ENCODE peak calls at places on chromosomes 12 and 14, in eight cellular contexts. One of them, this sample, is unnamed.

GRCh38 chr14:105059035-105059916 is 6.0 kb downstream of the GPR132 start:
- DNase-seq in activated T-helper 1 cell treated with Interleukin-2 at 50 U/mL for 16 hours: no peak
- DNase-seq in NCI-H146: no peak
- DNase-seq in kidney epithelial cell: no peak
- DNase-seq in GM04504: no peak
- DNase-seq in nucleus accumbens: no peak
- DNase-seq in Calu3: no peak
- DNase-seq in RWPE1: no peak
- DNase-seq in this sample: no peak

GRCh38 chr12:9721394-9722092 is 11.4 kb downstream of the CLECL1 start:
- DNase-seq in activated T-helper 1 cell treated with Interleukin-2 at 50 U/mL for 16 hours: no peak
- DNase-seq in NCI-H146: no peak
- DNase-seq in kidney epithelial cell: no peak
- DNase-seq in GM04504: no peak
- DNase-seq in nucleus accumbens: no peak
- DNase-seq in Calu3: no peak
- DNase-seq in RWPE1: peak
- DNase-seq in this sample: no peak

GRCh38 chr12:386651-387050 is 2.5 kb downstream of the KDM5A start:
- DNase-seq in activated T-helper 1 cell treated with Interleukin-2 at 50 U/mL for 16 hours: no peak
- DNase-seq in NCI-H146: no peak
- DNase-seq in kidney epithelial cell: no peak
- DNase-seq in GM04504: no peak
- DNase-seq in nucleus accumbens: no peak
- DNase-seq in Calu3: no peak
- DNase-seq in RWPE1: no peak
- DNase-seq in this sample: no peak

GRCh38 chr14:34059925-34060746 is 109.3 kb upstream of the EGLN3 start:
- DNase-seq in activated T-helper 1 cell treated with Interleukin-2 at 50 U/mL for 16 hours: peak
- DNase-seq in NCI-H146: peak
- DNase-seq in kidney epithelial cell: no peak
- DNase-seq in GM04504: no peak
- DNase-seq in nucleus accumbens: peak
- DNase-seq in Calu3: peak
- DNase-seq in RWPE1: peak
- DNase-seq in this sample: no peak

GRCh38 chr14:91225025-91225424 is 19.5 kb downstream of the GPR68 start:
- DNase-seq in activated T-helper 1 cell treated with Interleukin-2 at 50 U/mL for 16 hours: no peak
- DNase-seq in NCI-H146: no peak
- DNase-seq in kidney epithelial cell: no peak
- DNase-seq in GM04504: no peak
- DNase-seq in nucleus accumbens: no peak
- DNase-seq in Calu3: no peak
- DNase-seq in RWPE1: no peak
- DNase-seq in this sample: no peak

GRCh38 chr14:54809767-54810166 is 92.9 kb downstream of the GCH1 start:
- DNase-seq in activated T-helper 1 cell treated with Interleukin-2 at 50 U/mL for 16 hours: no peak
- DNase-seq in NCI-H146: no peak
- DNase-seq in kidney epithelial cell: no peak
- DNase-seq in GM04504: no peak
- DNase-seq in nucleus accumbens: no peak
- DNase-seq in Calu3: no peak
- DNase-seq in RWPE1: no peak
- DNase-seq in this sample: no peak

GRCh38 chr12:92995258-92995905 is 66.3 kb upstream of the EEA1 start:
- DNase-seq in activated T-helper 1 cell treated with Interleukin-2 at 50 U/mL for 16 hours: no peak
- DNase-seq in NCI-H146: no peak
- DNase-seq in kidney epithelial cell: no peak
- DNase-seq in GM04504: no peak
- DNase-seq in nucleus accumbens: no peak
- DNase-seq in Calu3: no peak
- DNase-seq in RWPE1: no peak
- DNase-seq in this sample: no peak

GRCh38 chr12:70535896-70536374 is 101.3 kb downstream of the PTPRB start:
- DNase-seq in activated T-helper 1 cell treated with Interleukin-2 at 50 U/mL for 16 hours: no peak
- DNase-seq in NCI-H146: no peak
- DNase-seq in kidney epithelial cell: no peak
- DNase-seq in GM04504: no peak
- DNase-seq in nucleus accumbens: peak
- DNase-seq in Calu3: no peak
- DNase-seq in RWPE1: no peak
- DNase-seq in this sample: no peak

GRCh38 chr12:103877934-103878510 is 37.0 kb upstream of the NT5DC3 start:
- DNase-seq in activated T-helper 1 cell treated with Interleukin-2 at 50 U/mL for 16 hours: peak
- DNase-seq in NCI-H146: peak
- DNase-seq in kidney epithelial cell: no peak
- DNase-seq in GM04504: peak
- DNase-seq in nucleus accumbens: peak
- DNase-seq in Calu3: peak
- DNase-seq in RWPE1: peak
- DNase-seq in this sample: no peak

GRCh38 chr14:73696466-73697390 is 17.5 kb downstream of the PNMA1 start:
- DNase-seq in activated T-helper 1 cell treated with Interleukin-2 at 50 U/mL for 16 hours: no peak
- DNase-seq in NCI-H146: no peak
- DNase-seq in kidney epithelial cell: peak
- DNase-seq in GM04504: peak
- DNase-seq in nucleus accumbens: no peak
- DNase-seq in Calu3: no peak
- DNase-seq in RWPE1: peak
- DNase-seq in this sample: peak

GRCh38 chr12:53750812-53751335 is 905 bp downstream of the CISTR start:
- DNase-seq in activated T-helper 1 cell treated with Interleukin-2 at 50 U/mL for 16 hours: no peak
- DNase-seq in NCI-H146: peak
- DNase-seq in kidney epithelial cell: no peak
- DNase-seq in GM04504: no peak
- DNase-seq in nucleus accumbens: peak
- DNase-seq in Calu3: no peak
- DNase-seq in RWPE1: no peak
- DNase-seq in this sample: no peak

GRCh38 chr14:100825691-100826331 is at the start of gene MEG3:
- DNase-seq in activated T-helper 1 cell treated with Interleukin-2 at 50 U/mL for 16 hours: no peak
- DNase-seq in NCI-H146: no peak
- DNase-seq in kidney epithelial cell: no peak
- DNase-seq in GM04504: peak
- DNase-seq in nucleus accumbens: peak
- DNase-seq in Calu3: no peak
- DNase-seq in RWPE1: no peak
- DNase-seq in this sample: peak

GRCh38 chr14:63050694-63051093 is 5.4 kb upstream of the KCNH5 start:
- DNase-seq in activated T-helper 1 cell treated with Interleukin-2 at 50 U/mL for 16 hours: no peak
- DNase-seq in NCI-H146: no peak
- DNase-seq in kidney epithelial cell: no peak
- DNase-seq in GM04504: no peak
- DNase-seq in nucleus accumbens: no peak
- DNase-seq in Calu3: no peak
- DNase-seq in RWPE1: no peak
- DNase-seq in this sample: no peak

GRCh38 chr14:65226824-65227604 is 124.7 kb upstream of the MAX start:
- DNase-seq in activated T-helper 1 cell treated with Interleukin-2 at 50 U/mL for 16 hours: no peak
- DNase-seq in NCI-H146: peak
- DNase-seq in kidney epithelial cell: no peak
- DNase-seq in GM04504: no peak
- DNase-seq in nucleus accumbens: no peak
- DNase-seq in Calu3: no peak
- DNase-seq in RWPE1: no peak
- DNase-seq in this sample: no peak

GRCh38 chr12:15772405-15773018 is 16.7 kb downstream of the EPS8 start:
- DNase-seq in activated T-helper 1 cell treated with Interleukin-2 at 50 U/mL for 16 hours: no peak
- DNase-seq in NCI-H146: peak
- DNase-seq in kidney epithelial cell: no peak
- DNase-seq in GM04504: no peak
- DNase-seq in nucleus accumbens: no peak
- DNase-seq in Calu3: no peak
- DNase-seq in RWPE1: no peak
- DNase-seq in this sample: no peak

GRCh38 chr12:103583008-103583407 is 4.1 kb upstream of the STAB2 start:
- DNase-seq in activated T-helper 1 cell treated with Interleukin-2 at 50 U/mL for 16 hours: no peak
- DNase-seq in NCI-H146: no peak
- DNase-seq in kidney epithelial cell: no peak
- DNase-seq in GM04504: no peak
- DNase-seq in nucleus accumbens: no peak
- DNase-seq in Calu3: no peak
- DNase-seq in RWPE1: peak
- DNase-seq in this sample: no peak

GRCh38 chr14:102873546-102874061 is 48.9 kb upstream of the AMN start:
- DNase-seq in activated T-helper 1 cell treated with Interleukin-2 at 50 U/mL for 16 hours: no peak
- DNase-seq in NCI-H146: no peak
- DNase-seq in kidney epithelial cell: no peak
- DNase-seq in GM04504: no peak
- DNase-seq in nucleus accumbens: no peak
- DNase-seq in Calu3: no peak
- DNase-seq in RWPE1: no peak
- DNase-seq in this sample: no peak

GRCh38 chr12:122454250-122454721 is 31.8 kb upstream of the CLIP1 start:
- DNase-seq in activated T-helper 1 cell treated with Interleukin-2 at 50 U/mL for 16 hours: no peak
- DNase-seq in NCI-H146: no peak
- DNase-seq in kidney epithelial cell: no peak
- DNase-seq in GM04504: no peak
- DNase-seq in nucleus accumbens: no peak
- DNase-seq in Calu3: no peak
- DNase-seq in RWPE1: no peak
- DNase-seq in this sample: no peak

GRCh38 chr14:76977793-76978730 is 50.4 kb downstream of the IRF2BPL start:
- DNase-seq in activated T-helper 1 cell treated with Interleukin-2 at 50 U/mL for 16 hours: peak
- DNase-seq in NCI-H146: no peak
- DNase-seq in kidney epithelial cell: no peak
- DNase-seq in GM04504: peak
- DNase-seq in nucleus accumbens: peak
- DNase-seq in Calu3: no peak
- DNase-seq in RWPE1: no peak
- DNase-seq in this sample: no peak

GRCh38 chr14:70670992-70671651 is 29.4 kb downstream of the TTC9 start:
- DNase-seq in activated T-helper 1 cell treated with Interleukin-2 at 50 U/mL for 16 hours: no peak
- DNase-seq in NCI-H146: no peak
- DNase-seq in kidney epithelial cell: no peak
- DNase-seq in GM04504: no peak
- DNase-seq in nucleus accumbens: no peak
- DNase-seq in Calu3: no peak
- DNase-seq in RWPE1: no peak
- DNase-seq in this sample: no peak

GRCh38 chr14:104288272-104288671 is 149.9 kb downstream of the KIF26A start:
- DNase-seq in activated T-helper 1 cell treated with Interleukin-2 at 50 U/mL for 16 hours: no peak
- DNase-seq in NCI-H146: no peak
- DNase-seq in kidney epithelial cell: no peak
- DNase-seq in GM04504: no peak
- DNase-seq in nucleus accumbens: no peak
- DNase-seq in Calu3: no peak
- DNase-seq in RWPE1: no peak
- DNase-seq in this sample: no peak

GRCh38 chr12:100793182-100793581 is 1.4 kb upstream of the ANO4 start:
- DNase-seq in activated T-helper 1 cell treated with Interleukin-2 at 50 U/mL for 16 hours: no peak
- DNase-seq in NCI-H146: no peak
- DNase-seq in kidney epithelial cell: no peak
- DNase-seq in GM04504: peak
- DNase-seq in nucleus accumbens: no peak
- DNase-seq in Calu3: no peak
- DNase-seq in RWPE1: peak
- DNase-seq in this sample: peak

GRCh38 chr14:100727565-100728240 is 1.0 kb downstream of the DLK1 start:
- DNase-seq in activated T-helper 1 cell treated with Interleukin-2 at 50 U/mL for 16 hours: no peak
- DNase-seq in NCI-H146: no peak
- DNase-seq in kidney epithelial cell: no peak
- DNase-seq in GM04504: no peak
- DNase-seq in nucleus accumbens: no peak
- DNase-seq in Calu3: no peak
- DNase-seq in RWPE1: no peak
- DNase-seq in this sample: no peak

GRCh38 chr12:51721281-51721940 is 127.1 kb downstream of the FIGNL2 start:
- DNase-seq in activated T-helper 1 cell treated with Interleukin-2 at 50 U/mL for 16 hours: peak
- DNase-seq in NCI-H146: no peak
- DNase-seq in kidney epithelial cell: no peak
- DNase-seq in GM04504: no peak
- DNase-seq in nucleus accumbens: peak
- DNase-seq in Calu3: no peak
- DNase-seq in RWPE1: no peak
- DNase-seq in this sample: no peak

GRCh38 chr14:93744876-93745275 is 43.4 kb downstream of the PRIMA1 start:
- DNase-seq in activated T-helper 1 cell treated with Interleukin-2 at 50 U/mL for 16 hours: no peak
- DNase-seq in NCI-H146: no peak
- DNase-seq in kidney epithelial cell: no peak
- DNase-seq in GM04504: no peak
- DNase-seq in nucleus accumbens: no peak
- DNase-seq in Calu3: no peak
- DNase-seq in RWPE1: no peak
- DNase-seq in this sample: no peak

GRCh38 chr14:99260116-99260515 is 11.9 kb downstream of the BCL11B start:
- DNase-seq in activated T-helper 1 cell treated with Interleukin-2 at 50 U/mL for 16 hours: no peak
- DNase-seq in NCI-H146: no peak
- DNase-seq in kidney epithelial cell: no peak
- DNase-seq in GM04504: no peak
- DNase-seq in nucleus accumbens: no peak
- DNase-seq in Calu3: no peak
- DNase-seq in RWPE1: no peak
- DNase-seq in this sample: no peak

GRCh38 chr14:65334765-65335411 is 77.6 kb upstream of the FUT8 start:
- DNase-seq in activated T-helper 1 cell treated with Interleukin-2 at 50 U/mL for 16 hours: no peak
- DNase-seq in NCI-H146: no peak
- DNase-seq in kidney epithelial cell: no peak
- DNase-seq in GM04504: no peak
- DNase-seq in nucleus accumbens: no peak
- DNase-seq in Calu3: peak
- DNase-seq in RWPE1: no peak
- DNase-seq in this sample: no peak

GRCh38 chr14:59507063-59507751 is 22.9 kb downstream of the JKAMP start:
- DNase-seq in activated T-helper 1 cell treated with Interleukin-2 at 50 U/mL for 16 hours: no peak
- DNase-seq in NCI-H146: peak
- DNase-seq in kidney epithelial cell: no peak
- DNase-seq in GM04504: peak
- DNase-seq in nucleus accumbens: peak
- DNase-seq in Calu3: peak
- DNase-seq in RWPE1: peak
- DNase-seq in this sample: no peak

GRCh38 chr14:23068792-23069412 is 11.6 kb upstream of the CDH24 start:
- DNase-seq in activated T-helper 1 cell treated with Interleukin-2 at 50 U/mL for 16 hours: peak
- DNase-seq in NCI-H146: no peak
- DNase-seq in kidney epithelial cell: peak
- DNase-seq in GM04504: peak
- DNase-seq in nucleus accumbens: no peak
- DNase-seq in Calu3: peak
- DNase-seq in RWPE1: peak
- DNase-seq in this sample: peak

This sample was measured in AG09309.